ENCODE peak calls at places on chromosomes 12 and 14, in seven cellular contexts. S is H9; F is EL; V is NCI-H345; J is T-helper 1 cell; B is stimulated activated CD8-positive, alpha-beta memory T cell treated with anti-CD3 and anti-CD28 coated beads, Interleukin-4, amount 100 ng/mL, for 1 hour; X is skeletal muscle cell. E is an unnamed sample.

GRCh38 chr14:79581912-79582576 is 629.3 kb downstream of the DIO2 start:
- DNase-seq in X (no peak), V (no peak), F (peak), S (no peak), B (no peak), J (no peak), E (no peak)

GRCh38 chr12:112198120-112198733 is 72.9 kb downstream of the TRAFD1 start:
- DNase-seq in S (peak), F (peak), J (peak), B (no peak), X (peak), V (peak), E (peak)

GRCh38 chr12:65822732-65823480 is 1.4 kb upstream of the HMGA2 start:
- DNase-seq in J (no peak), S (peak), B (no peak), F (peak), X (peak), V (no peak), E (peak)

GRCh38 chr14:50249118-50249775 is 17.9 kb upstream of the SOS2 start:
- DNase-seq in S (no peak), J (no peak), V (no peak), B (no peak), F (no peak), X (no peak), E (no peak)

GRCh38 chr12:110371408-110372055 is 32.0 kb downstream of the ANAPC7 start:
- DNase-seq in V (peak), S (peak), X (no peak), B (no peak), J (no peak), F (no peak), E (no peak)

GRCh38 chr12:66555113-66555512 is 123.8 kb downstream of the GRIP1 start:
- DNase-seq in X (no peak), F (peak), V (no peak), J (no peak), S (no peak), B (no peak), E (no peak)

GRCh38 chr12:93521225-93521854 is 51.1 kb upstream of the SOCS2 start:
- DNase-seq in J (no peak), X (no peak), F (peak), S (peak), B (no peak), V (no peak), E (peak)

GRCh38 chr12:93894391-93895095 is 217.4 kb downstream of the CRADD start:
- DNase-seq in V (no peak), J (no peak), B (no peak), S (no peak), F (no peak), X (peak), E (no peak)

GRCh38 chr12:58728397-58728796 is 191.9 kb downstream of the LRIG3 start:
- DNase-seq in J (no peak), F (peak), S (no peak), V (no peak), B (no peak), X (no peak), E (no peak)

GRCh38 chr14:91258021-91258618 is 13.6 kb upstream of the GPR68 start:
- DNase-seq in J (no peak), V (no peak), S (no peak), X (peak), F (no peak), B (no peak), E (no peak)

GRCh38 chr14:71318097-71318459 is 410.8 kb downstream of the PCNX1 start:
- DNase-seq in F (no peak), J (no peak), B (no peak), V (no peak), S (no peak), X (no peak), E (no peak)

GRCh38 chr12:64965920-64966319 is 141.5 kb downstream of the TBC1D30 start:
- DNase-seq in X (no peak), F (no peak), B (no peak), S (no peak), V (no peak), J (no peak), E (no peak)

GRCh38 chr14:26191666-26192065 is 406.2 kb downstream of the NOVA1 start:
- DNase-seq in J (no peak), X (no peak), S (no peak), B (no peak), V (no peak), F (no peak), E (no peak)

GRCh38 chr14:39339003-39339402 is 93.2 kb downstream of the FBXO33 start:
- DNase-seq in B (no peak), X (no peak), J (no peak), V (peak), S (peak), F (no peak), E (peak)

GRCh38 chr14:88323520-88324199 is 591 bp upstream of the KCNK10 start:
- DNase-seq in X (no peak), F (peak), B (no peak), J (no peak), S (peak), V (peak), E (peak)